ENCODE peak calls at places on chromosomes 4 and X, in ten cellular contexts. Y is GM04504, F is HT1080, P is lung, O is SHP77 treated with DMSO at 0.1 percent for 48 hours, B is mesenteric fat pad, M is NCI-H146, W is ecto neural progenitor cell, J is activated gamma-delta T cell treated with Interleukin-2 at 50 U/mL for 16 hours, A is BE2C. R is an unnamed sample.
A peak's percentile ranks its signal among the peaks of the same experiment; 100 is the strongest.

GRCh38 chrX:56994375-56995270 is 718 bp downstream of the SPIN3 start:
- DNase-seq in Y (no peak), F (peak; percentile 0), P (no peak), O (no peak), B (no peak), M (peak; percentile 10), W (no peak), J (no peak), A (peak; percentile 8), R (no peak)

GRCh38 chrX:10574663-10575062 is 45.7 kb downstream of the MID1 start:
- DNase-seq in Y (no peak), F (peak; percentile 11), P (no peak), O (no peak), B (no peak), M (no peak), W (no peak), J (no peak), A (no peak), R (no peak)

GRCh38 chr4:62550106-62550505 is 1350.0 kb downstream of the ADGRL3 start:
- DNase-seq in Y (no peak), F (no peak), P (no peak), O (no peak), B (no peak), M (no peak), W (no peak), J (no peak), A (no peak), R (no peak)

GRCh38 chr4:6199344-6199921 is 916 bp downstream of the JAKMIP1 start:
- DNase-seq in Y (no peak), F (no peak), P (no peak), O (no peak), B (no peak), M (peak; percentile 46), W (peak; percentile 54), J (peak; percentile 40), A (peak; percentile 28), R (peak; percentile 57)

GRCh38 chrX:139692506-139692849 is 15.5 kb downstream of the MCF2 start:
- DNase-seq in Y (no peak), F (no peak), P (no peak), O (no peak), B (no peak), M (no peak), W (no peak), J (no peak), A (no peak), R (no peak)

GRCh38 chr4:8016527-8016926 is 76.9 kb upstream of the AFAP1 start:
- DNase-seq in Y (no peak), F (no peak), P (no peak), O (no peak), B (no peak), M (no peak), W (no peak), J (no peak), A (no peak), R (no peak)

GRCh38 chr4:137892134-137892533 is 350.0 kb downstream of the SLC7A11 start:
- DNase-seq in Y (no peak), F (no peak), P (no peak), O (no peak), B (no peak), M (no peak), W (no peak), J (no peak), A (no peak), R (no peak)

GRCh38 chrX:1223253-1223621 is 10.8 kb upstream of the CRLF2 start:
- DNase-seq in Y (no peak), F (no peak), P (no peak), O (no peak), B (peak; percentile 35), M (no peak), W (no peak), J (no peak), A (no peak), R (no peak)

GRCh38 chr4:38462659-38463058 is 201.3 kb upstream of the KLF3 start:
- DNase-seq in Y (no peak), F (no peak), P (no peak), O (no peak), B (no peak), M (no peak), W (no peak), J (no peak), A (no peak), R (no peak)

GRCh38 chrX:124098089-124098488 is 136.6 kb downstream of the STAG2 start:
- DNase-seq in Y (peak; percentile 2), F (peak; percentile 0), P (no peak), O (no peak), B (no peak), M (no peak), W (no peak), J (no peak), A (no peak), R (peak; percentile 4)

GRCh38 chrX:118802857-118803256 is 20.8 kb upstream of the ZCCHC12 start:
- DNase-seq in Y (no peak), F (peak; percentile 36), P (no peak), O (no peak), B (no peak), M (no peak), W (no peak), J (no peak), A (no peak), R (no peak)

GRCh38 chr4:2352729-2353221 is 65.7 kb downstream of the ZFYVE28 start:
- DNase-seq in Y (no peak), F (no peak), P (no peak), O (no peak), B (peak; percentile 30), M (no peak), W (peak; percentile 37), J (no peak), A (peak; percentile 7), R (no peak)